ENCODE peak calls at places on chromosome 21, in seven cellular contexts. D is HEK293T; P is amniotic stem cell; Z is CD8-positive, alpha-beta memory T cell; A is activated CD4-positive, CD25-positive, alpha-beta regulatory T cell treated with anti-CD3 and anti-CD28 coated beads, Interleukin-2, amount 50 U/mL, for 16 hours; S is PC-3; N is stimulated activated CD4-positive, alpha-beta T cell treated with anti-CD3 and anti-CD28 coated beads, Interleukin-4, amount 100 ng/mL, for 48 hours. L is an unnamed sample.

GRCh38 chr21:40169971-40170370 is 302.7 kb downstream of the PCP4 start:
- DNase-seq in D (no peak), P (no peak), Z (no peak), A (no peak), S (no peak), N (no peak), L (no peak)

GRCh38 chr21:42051788-42052187 is 19.3 kb upstream of the UMODL1 start:
- DNase-seq in D (no peak), P (no peak), Z (no peak), A (no peak), S (no peak), N (no peak), L (no peak)

GRCh38 chr21:41447356-41447755 is 21.3 kb downstream of the MX1 start:
- DNase-seq in D (no peak), P (no peak), Z (no peak), A (no peak), S (no peak), N (no peak), L (no peak)

GRCh38 chr21:32954353-32954752 is 71.4 kb upstream of the OLIG2 start:
- DNase-seq in D (no peak), P (no peak), Z (no peak), A (no peak), S (no peak), N (no peak), L (no peak)

GRCh38 chr21:38312822-38313221 is 56.0 kb downstream of the KCNJ15 start:
- DNase-seq in D (no peak), P (no peak), Z (no peak), A (no peak), S (no peak), N (no peak), L (no peak)

GRCh38 chr21:32112194-32112593 is 166.7 kb downstream of the MIS18A start:
- DNase-seq in D (no peak), P (no peak), Z (no peak), A (no peak), S (no peak), N (no peak), L (no peak)

GRCh38 chr21:42787613-42788012 is 91.7 kb downstream of the WDR4 start:
- DNase-seq in D (no peak), P (no peak), Z (no peak), A (no peak), S (no peak), N (no peak), L (no peak)

GRCh38 chr21:39647476-39647875 is 34.7 kb downstream of the B3GALT5 start:
- DNase-seq in D (no peak), P (no peak), Z (no peak), A (no peak), S (peak), N (no peak), L (no peak)

GRCh38 chr21:28069446-28069845 is 923.2 kb downstream of the LTN1 start:
- DNase-seq in D (no peak), P (no peak), Z (no peak), A (no peak), S (peak), N (no peak), L (peak)

GRCh38 chr21:26032263-26032662 is 138.3 kb downstream of the APP start:
- DNase-seq in D (no peak), P (no peak), Z (no peak), A (no peak), S (peak), N (no peak), L (no peak)

GRCh38 chr21:37564341-37564923 is 197.9 kb downstream of the DYRK1A start:
- DNase-seq in D (peak), P (peak), Z (peak), A (peak), S (peak), N (peak), L (peak)

GRCh38 chr21:27570306-27570868 is 603.5 kb upstream of the ADAMTS5 start:
- DNase-seq in D (no peak), P (peak), Z (no peak), A (no peak), S (peak), N (no peak), L (no peak)

GRCh38 chr21:34807146-34807880 is 138.5 kb downstream of the CLIC6 start:
- DNase-seq in D (no peak), P (peak), Z (peak), A (peak), S (peak), N (peak), L (no peak)

GRCh38 chr21:44846485-44847260 is 26.8 kb downstream of the PTTG1IP start:
- DNase-seq in D (no peak), P (no peak), Z (no peak), A (no peak), S (peak), N (no peak), L (peak)

GRCh38 chr21:45048026-45048698 is 26.2 kb upstream of the ADARB1 start:
- DNase-seq in D (no peak), P (no peak), Z (no peak), A (no peak), S (no peak), N (no peak), L (no peak)

GRCh38 chr21:27571706-27572105 is 604.8 kb upstream of the ADAMTS5 start:
- DNase-seq in D (no peak), P (no peak), Z (no peak), A (no peak), S (peak), N (no peak), L (no peak)

GRCh38 chr21:42750737-42751530 is 97.5 kb downstream of the PDE9A start:
- DNase-seq in D (no peak), P (no peak), Z (no peak), A (no peak), S (no peak), N (no peak), L (peak)

GRCh38 chr21:36615274-36615964 is 83.5 kb upstream of the SIM2 start:
- DNase-seq in D (peak), P (no peak), Z (no peak), A (no peak), S (peak), N (no peak), L (no peak)

GRCh38 chr21:14707265-14708020 is 161.3 kb upstream of the SAMSN1 start:
- DNase-seq in D (no peak), P (no peak), Z (no peak), A (no peak), S (peak), N (no peak), L (no peak)

GRCh38 chr21:27219068-27219467 is 252.2 kb upstream of the ADAMTS5 start:
- DNase-seq in D (no peak), P (no peak), Z (no peak), A (no peak), S (peak), N (no peak), L (no peak)

GRCh38 chr21:41630917-41631316 is 123.0 kb upstream of the TMPRSS2 start:
- DNase-seq in D (no peak), P (no peak), Z (no peak), A (no peak), S (no peak), N (no peak), L (no peak)

GRCh38 chr21:45388011-45388521 is 16.9 kb upstream of the COL18A1 start:
- DNase-seq in D (no peak), P (no peak), Z (no peak), A (no peak), S (no peak), N (no peak), L (no peak)

GRCh38 chr21:18340387-18340942 is 63.1 kb downstream of the TMPRSS15 start:
- DNase-seq in D (no peak), P (no peak), Z (no peak), A (no peak), S (peak), N (no peak), L (no peak)

GRCh38 chr21:31108969-31109368 is 70.7 kb upstream of the KRTAP19-8 start:
- DNase-seq in D (no peak), P (no peak), Z (no peak), A (no peak), S (peak), N (no peak), L (peak)

GRCh38 chr21:31666445-31667010 is 7.0 kb downstream of the SOD1 start:
- DNase-seq in D (no peak), P (no peak), Z (no peak), A (no peak), S (no peak), N (no peak), L (no peak)

GRCh38 chr21:41112740-41113692 is 54.9 kb upstream of the BACE2 start:
- DNase-seq in D (no peak), P (peak), Z (no peak), A (no peak), S (no peak), N (no peak), L (peak)